ENCODE peak calls at places on chromosomes 4 and X, in four cellular contexts. T is stomach, Q is body of pancreas, U is BJ. F is an unnamed sample.

GRCh38 chrX:119537487-119537886 is 27.7 kb downstream of the STEEP1 start:
- DNase-seq in T (no peak), U (no peak), Q (no peak), F (no peak)

GRCh38 chr4:153778383-153778782 is 10.5 kb downstream of the SFRP2 start:
- DNase-seq in U (no peak), Q (no peak), T (no peak), F (no peak)

GRCh38 chr4:188432328-188432727 is 293.1 kb downstream of the TRIML1 start:
- DNase-seq in U (no peak), T (no peak), Q (no peak), F (no peak)

GRCh38 chrX:57453901-57454300 is 137.9 kb upstream of the ZXDB start:
- DNase-seq in Q (no peak), T (no peak), U (no peak), F (no peak)

GRCh38 chrX:88991583-88992132 is 244.6 kb downstream of the CPXCR1 start:
- DNase-seq in Q (no peak), T (no peak), U (no peak), F (no peak)

GRCh38 chr4:17275836-17276235 is 236.1 kb downstream of the QDPR start:
- DNase-seq in T (no peak), Q (no peak), U (no peak), F (no peak)

GRCh38 chr4:138562544-138562961 is 320.4 kb upstream of the SLC7A11 start:
- DNase-seq in T (no peak), U (no peak), Q (no peak), F (no peak)

GRCh38 chr4:113534698-113535097 is 226.8 kb downstream of the CAMK2D start:
- DNase-seq in T (no peak), U (no peak), Q (no peak), F (no peak)

GRCh38 chr4:68599150-68599549 is 23.0 kb upstream of the UGT2B17 start:
- DNase-seq in U (no peak), T (no peak), Q (no peak), F (no peak)

GRCh38 chr4:24226018-24226417 is 336.2 kb upstream of the PPARGC1A start:
- DNase-seq in Q (no peak), T (no peak), U (no peak), F (no peak)

GRCh38 chr4:147096667-147097604 is 151.3 kb upstream of the TTC29 start:
- DNase-seq in T (no peak), U (no peak), Q (no peak), F (no peak)

GRCh38 chr4:8403173-8403753 is 37.3 kb downstream of the ACOX3 start:
- DNase-seq in T (peak; percentile 78), U (no peak), Q (peak; percentile 76), F (no peak)

GRCh38 chr4:243407-243806 is 61.9 kb downstream of the ZNF732 start:
- DNase-seq in U (no peak), Q (no peak), T (no peak), F (no peak)

GRCh38 chr4:38495481-38495880 is 168.5 kb upstream of the KLF3 start:
- DNase-seq in Q (no peak), T (no peak), U (no peak), F (no peak)

GRCh38 chr4:185726931-185727330 is 85.1 kb downstream of the SORBS2 start:
- DNase-seq in U (no peak), Q (peak; percentile 55), T (no peak), F (no peak)

GRCh38 chrX:3526084-3526483 is 179.6 kb upstream of the MXRA5 start:
- DNase-seq in U (no peak), T (no peak), Q (no peak), F (no peak)

GRCh38 chrX:320126-320783 is 1.7 kb upstream of the GTPBP6 start:
- DNase-seq in Q (peak; percentile 31), U (no peak), T (no peak), F (no peak)

GRCh38 chr4:107564326-107564725 is 155.7 kb downstream of the PAPSS1 start:
- DNase-seq in T (peak; percentile 26), Q (no peak), U (no peak), F (no peak)

GRCh38 chr4:41022116-41022515 is 192.2 kb downstream of the APBB2 start:
- DNase-seq in T (no peak), Q (no peak), U (no peak), F (peak; percentile 31)

GRCh38 chr4:77007358-77008230 is 58.0 kb downstream of the SEPTIN11 start:
- DNase-seq in U (no peak), T (no peak), Q (peak; percentile 21), F (no peak)

GRCh38 chr4:149522031-149522430 is 293.6 kb downstream of the IQCM start:
- DNase-seq in U (no peak), Q (no peak), T (no peak), F (no peak)

GRCh38 chr4:19774690-19775256 is 476.9 kb upstream of the SLIT2 start:
- DNase-seq in Q (no peak), U (no peak), T (no peak), F (no peak)

GRCh38 chrX:25755179-25755578 is 383.0 kb upstream of the MAGEB18 start:
- DNase-seq in T (no peak), U (no peak), Q (no peak), F (no peak)

GRCh38 chrX:94937491-94937890 is 1263.5 kb downstream of the FAM133A start:
- DNase-seq in Q (no peak), T (no peak), U (no peak), F (no peak)

GRCh38 chr4:4591071-4591470 is 49.2 kb upstream of the STX18 start:
- DNase-seq in Q (no peak), T (no peak), U (no peak), F (no peak)

GRCh38 chr4:244471-244870 is 60.8 kb downstream of the ZNF732 start:
- DNase-seq in U (no peak), Q (peak; percentile 53), T (peak; percentile 56), F (no peak)

GRCh38 chr4:179843370-179843769 is 2399.8 kb upstream of the TENM3 start:
- DNase-seq in Q (no peak), U (no peak), T (no peak), F (no peak)

GRCh38 chr4:138263438-138263837 is 21.3 kb upstream of the SLC7A11 start:
- DNase-seq in Q (no peak), U (no peak), T (no peak), F (no peak)

GRCh38 chr4:1842993-1843448 is 12.9 kb downstream of the LETM1 start:
- DNase-seq in Q (no peak), T (no peak), U (peak; percentile 61), F (peak; percentile 44)

GRCh38 chrX:42533761-42534160 is 244.2 kb downstream of the PPP1R2C start:
- DNase-seq in T (no peak), Q (no peak), U (no peak), F (no peak)

GRCh38 chrX:26778320-26778888 is 562.4 kb downstream of the MAGEB5 start:
- DNase-seq in U (no peak), T (no peak), Q (no peak), F (no peak)

GRCh38 chrX:120625366-120625765 is 4.5 kb downstream of the C1GALT1C1 start:
- DNase-seq in U (peak; percentile 37), Q (no peak), T (no peak), F (no peak)

GRCh38 chr4:127236875-127237274 is 395.9 kb upstream of the INTU start:
- DNase-seq in T (no peak), U (peak; percentile 74), Q (no peak), F (no peak)

GRCh38 chr4:110533590-110533910 is 57.6 kb downstream of the ENPEP start:
- DNase-seq in Q (no peak), T (no peak), U (no peak), F (no peak)
- H3K4me3 ChIP-seq in Q (no peak overlapping the region), T (no peak overlapping the region), U (no peak overlapping the region), F (no peak overlapping the region)

DNA sequence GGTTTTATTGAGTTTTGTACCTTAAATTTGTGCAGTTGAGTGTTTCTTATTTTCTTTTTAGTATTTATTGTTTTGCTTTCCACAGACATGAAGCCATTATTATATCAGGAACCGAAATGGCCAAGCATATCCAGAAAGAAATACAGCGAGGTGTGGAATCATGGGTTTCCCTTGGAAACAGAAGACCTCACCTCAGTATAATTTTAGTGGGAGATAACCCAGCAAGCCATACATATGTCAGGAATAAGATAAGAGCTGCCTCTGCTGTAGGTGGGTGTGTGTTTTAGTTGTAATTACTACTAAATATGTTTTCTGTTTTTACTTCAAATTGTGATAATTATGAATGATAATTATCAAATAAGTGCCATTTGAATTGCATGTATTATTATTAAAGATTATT is 16.5 kb downstream of the MTHFD2L start:
- DNase-seq in U (no peak), T (no peak), Q (no peak), F (no peak)
- TF ChIP-seq CTCF in U (no peak), T (no peak), Q (no peak), F (no peak)

DNA sequence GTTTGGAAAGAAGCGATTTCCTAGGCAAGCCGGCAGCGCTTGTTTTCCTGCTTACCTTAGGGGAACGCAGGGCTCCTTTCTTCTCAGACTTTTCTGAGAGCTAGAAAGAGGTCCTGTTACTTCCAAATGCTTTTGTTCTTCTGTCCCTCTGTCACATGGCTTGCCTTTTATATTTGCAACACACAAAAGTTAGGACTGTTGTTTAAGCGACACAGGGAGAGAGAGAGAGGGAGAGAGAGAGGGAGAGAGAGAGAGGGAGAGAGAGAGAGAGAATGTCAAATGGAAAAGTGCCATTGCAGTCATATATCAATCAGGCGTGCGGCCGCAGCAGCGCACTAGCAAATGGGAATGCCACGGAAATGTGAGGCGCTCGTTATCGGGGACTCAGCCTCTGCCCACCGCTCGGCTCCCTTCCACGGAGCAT is at the start of gene NDP:
- DNase-seq in Q (no peak), U (no peak), T (no peak), F (no peak)
- H3K4me3 ChIP-seq in Q (no peak within 1 kb of the TSS), U (peak within 1 kb of the TSS; percentile 20), T (peak within 1 kb of the TSS; percentile 33), F (peak within 1 kb of the TSS; percentile 46)

GRCh38 chr4:167622481-167623240 is 388.4 kb upstream of the SPOCK3 start:
- DNase-seq in T (peak; percentile 66), U (no peak), Q (peak; percentile 38), F (peak; percentile 2)
- TF ChIP-seq CTCF in T (no peak), U (peak; percentile 61), Q (peak; percentile 56), F (peak; percentile 83)

DNA sequence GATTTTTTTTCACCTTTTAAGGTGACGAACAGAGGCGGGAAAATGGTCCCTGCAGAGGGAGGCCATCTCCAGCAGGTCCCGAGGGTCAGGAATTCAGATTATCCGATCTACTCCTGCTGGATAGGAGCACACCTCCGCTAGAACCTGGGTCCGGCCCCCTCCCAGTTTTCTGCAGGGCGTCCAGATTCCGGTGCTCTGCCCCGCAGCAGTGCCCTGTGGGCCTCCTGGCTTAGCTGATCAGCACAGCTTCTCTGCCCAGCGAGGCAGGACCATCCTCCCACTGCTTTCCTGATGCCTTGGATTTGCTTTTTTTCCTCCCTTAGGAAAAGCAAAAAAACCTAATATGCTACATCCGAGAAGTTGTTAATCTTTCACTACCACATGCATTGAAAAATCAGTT is 2.3 kb downstream of the TBL1X start:
- DNase-seq in T (no peak), U (no peak), Q (no peak), F (no peak)
- H3K4me3 ChIP-seq in T (peak overlapping the region; percentile 9), U (no peak overlapping the region), Q (no peak overlapping the region), F (peak overlapping the region; percentile 16)

F was measured in AG04449.